ENCODE peak calls at places on chromosomes 7 and 10, in ten cellular contexts. One of them, this sample, is unnamed.

GRCh38 chr7:7662527-7662926 is 22.0 kb downstream of the UMAD1 start:
- DNase-seq in Right ventricle myocardium superior: no peak
- DNase-seq in choroid plexus epithelial cell: peak
- DNase-seq in 8988T: no peak
- DNase-seq in neural progenitor cell: peak
- DNase-seq in adrenal gland: no peak
- DNase-seq in bronchial epithelial cell: no peak
- DNase-seq in mucosa of gallbladder: no peak
- DNase-seq in dermis microvascular lymphatic vessel endothelial cell: no peak
- DNase-seq in T-helper 1 cell: no peak
- DNase-seq in this sample: no peak

GRCh38 chr7:25894002-25894901 is 257.7 kb upstream of the NFE2L3 start:
- DNase-seq in Right ventricle myocardium superior: no peak
- DNase-seq in choroid plexus epithelial cell: peak
- DNase-seq in 8988T: no peak
- DNase-seq in neural progenitor cell: peak
- DNase-seq in adrenal gland: peak
- DNase-seq in bronchial epithelial cell: peak
- DNase-seq in mucosa of gallbladder: no peak
- DNase-seq in dermis microvascular lymphatic vessel endothelial cell: no peak
- DNase-seq in T-helper 1 cell: no peak
- DNase-seq in this sample: peak

GRCh38 chr10:44935201-44935960 is 24.2 kb upstream of the RASSF4 start:
- DNase-seq in Right ventricle myocardium superior: peak
- DNase-seq in choroid plexus epithelial cell: peak
- DNase-seq in 8988T: no peak
- DNase-seq in neural progenitor cell: no peak
- DNase-seq in adrenal gland: peak
- DNase-seq in bronchial epithelial cell: peak
- DNase-seq in mucosa of gallbladder: peak
- DNase-seq in dermis microvascular lymphatic vessel endothelial cell: no peak
- DNase-seq in T-helper 1 cell: no peak
- DNase-seq in this sample: no peak

GRCh38 chr10:22453948-22454347 is 108.7 kb downstream of the SPAG6 start:
- DNase-seq in Right ventricle myocardium superior: no peak
- DNase-seq in choroid plexus epithelial cell: no peak
- DNase-seq in 8988T: no peak
- DNase-seq in neural progenitor cell: no peak
- DNase-seq in adrenal gland: no peak
- DNase-seq in bronchial epithelial cell: no peak
- DNase-seq in mucosa of gallbladder: no peak
- DNase-seq in dermis microvascular lymphatic vessel endothelial cell: no peak
- DNase-seq in T-helper 1 cell: no peak
- DNase-seq in this sample: no peak

GRCh38 chr10:42942279-42942932 is 134.5 kb upstream of the RET start:
- DNase-seq in Right ventricle myocardium superior: no peak
- DNase-seq in choroid plexus epithelial cell: no peak
- DNase-seq in 8988T: no peak
- DNase-seq in neural progenitor cell: no peak
- DNase-seq in adrenal gland: peak
- DNase-seq in bronchial epithelial cell: no peak
- DNase-seq in mucosa of gallbladder: peak
- DNase-seq in dermis microvascular lymphatic vessel endothelial cell: no peak
- DNase-seq in T-helper 1 cell: no peak
- DNase-seq in this sample: no peak

GRCh38 chr10:127485153-127485857 is 63.8 kb upstream of the NPS start:
- DNase-seq in Right ventricle myocardium superior: no peak
- DNase-seq in choroid plexus epithelial cell: peak
- DNase-seq in 8988T: no peak
- DNase-seq in neural progenitor cell: peak
- DNase-seq in adrenal gland: peak
- DNase-seq in bronchial epithelial cell: peak
- DNase-seq in mucosa of gallbladder: no peak
- DNase-seq in dermis microvascular lymphatic vessel endothelial cell: no peak
- DNase-seq in T-helper 1 cell: no peak
- DNase-seq in this sample: peak

GRCh38 chr10:103145860-103146466 is 47.1 kb downstream of the NT5C2 start:
- DNase-seq in Right ventricle myocardium superior: peak
- DNase-seq in choroid plexus epithelial cell: peak
- DNase-seq in 8988T: no peak
- DNase-seq in neural progenitor cell: no peak
- DNase-seq in adrenal gland: peak
- DNase-seq in bronchial epithelial cell: peak
- DNase-seq in mucosa of gallbladder: peak
- DNase-seq in dermis microvascular lymphatic vessel endothelial cell: peak
- DNase-seq in T-helper 1 cell: no peak
- DNase-seq in this sample: no peak

GRCh38 chr10:659710-660141 is 29.7 kb downstream of the DIP2C start:
- DNase-seq in Right ventricle myocardium superior: no peak
- DNase-seq in choroid plexus epithelial cell: peak
- DNase-seq in 8988T: no peak
- DNase-seq in neural progenitor cell: no peak
- DNase-seq in adrenal gland: no peak
- DNase-seq in bronchial epithelial cell: peak
- DNase-seq in mucosa of gallbladder: no peak
- DNase-seq in dermis microvascular lymphatic vessel endothelial cell: peak
- DNase-seq in T-helper 1 cell: no peak
- DNase-seq in this sample: no peak

GRCh38 chr10:132574783-132575319 is 37.3 kb downstream of the INPP5A start:
- DNase-seq in Right ventricle myocardium superior: peak
- DNase-seq in choroid plexus epithelial cell: peak
- DNase-seq in 8988T: no peak
- DNase-seq in neural progenitor cell: peak
- DNase-seq in adrenal gland: no peak
- DNase-seq in bronchial epithelial cell: no peak
- DNase-seq in mucosa of gallbladder: no peak
- DNase-seq in dermis microvascular lymphatic vessel endothelial cell: no peak
- DNase-seq in T-helper 1 cell: no peak
- DNase-seq in this sample: no peak

GRCh38 chr10:70634011-70634410 is 31.5 kb upstream of the PRF1 start:
- DNase-seq in Right ventricle myocardium superior: no peak
- DNase-seq in choroid plexus epithelial cell: no peak
- DNase-seq in 8988T: no peak
- DNase-seq in neural progenitor cell: no peak
- DNase-seq in adrenal gland: no peak
- DNase-seq in bronchial epithelial cell: peak
- DNase-seq in mucosa of gallbladder: no peak
- DNase-seq in dermis microvascular lymphatic vessel endothelial cell: no peak
- DNase-seq in T-helper 1 cell: no peak
- DNase-seq in this sample: no peak

GRCh38 chr7:158109364-158110033 is 478.1 kb downstream of the PTPRN2 start:
- DNase-seq in Right ventricle myocardium superior: no peak
- DNase-seq in choroid plexus epithelial cell: no peak
- DNase-seq in 8988T: no peak
- DNase-seq in neural progenitor cell: no peak
- DNase-seq in adrenal gland: peak
- DNase-seq in bronchial epithelial cell: peak
- DNase-seq in mucosa of gallbladder: no peak
- DNase-seq in dermis microvascular lymphatic vessel endothelial cell: no peak
- DNase-seq in T-helper 1 cell: no peak
- DNase-seq in this sample: no peak

GRCh38 chr10:14822879-14823755 is 14.7 kb downstream of the CDNF start:
- DNase-seq in Right ventricle myocardium superior: no peak
- DNase-seq in choroid plexus epithelial cell: peak
- DNase-seq in 8988T: no peak
- DNase-seq in neural progenitor cell: peak
- DNase-seq in adrenal gland: peak
- DNase-seq in bronchial epithelial cell: peak
- DNase-seq in mucosa of gallbladder: no peak
- DNase-seq in dermis microvascular lymphatic vessel endothelial cell: no peak
- DNase-seq in T-helper 1 cell: no peak
- DNase-seq in this sample: no peak

GRCh38 chr7:68562323-68562899 is 1035.9 kb upstream of the AUTS2 start:
- DNase-seq in Right ventricle myocardium superior: no peak
- DNase-seq in choroid plexus epithelial cell: peak
- DNase-seq in 8988T: no peak
- DNase-seq in neural progenitor cell: no peak
- DNase-seq in adrenal gland: no peak
- DNase-seq in bronchial epithelial cell: no peak
- DNase-seq in mucosa of gallbladder: no peak
- DNase-seq in dermis microvascular lymphatic vessel endothelial cell: no peak
- DNase-seq in T-helper 1 cell: no peak
- DNase-seq in this sample: no peak

GRCh38 chr7:40268836-40269235 is 134.0 kb downstream of the SUGCT start:
- DNase-seq in Right ventricle myocardium superior: no peak
- DNase-seq in choroid plexus epithelial cell: no peak
- DNase-seq in 8988T: no peak
- DNase-seq in neural progenitor cell: no peak
- DNase-seq in adrenal gland: no peak
- DNase-seq in bronchial epithelial cell: no peak
- DNase-seq in mucosa of gallbladder: no peak
- DNase-seq in dermis microvascular lymphatic vessel endothelial cell: no peak
- DNase-seq in T-helper 1 cell: no peak
- DNase-seq in this sample: no peak

GRCh38 chr10:112361951-112362770 is 11.8 kb upstream of the ACSL5 start:
- DNase-seq in Right ventricle myocardium superior: peak
- DNase-seq in choroid plexus epithelial cell: peak
- DNase-seq in 8988T: peak
- DNase-seq in neural progenitor cell: no peak
- DNase-seq in adrenal gland: peak
- DNase-seq in bronchial epithelial cell: peak
- DNase-seq in mucosa of gallbladder: peak
- DNase-seq in dermis microvascular lymphatic vessel endothelial cell: no peak
- DNase-seq in T-helper 1 cell: no peak
- DNase-seq in this sample: no peak

GRCh38 chr7:115682507-115682906 is 348.1 kb downstream of the TFEC start:
- DNase-seq in Right ventricle myocardium superior: no peak
- DNase-seq in choroid plexus epithelial cell: no peak
- DNase-seq in 8988T: no peak
- DNase-seq in neural progenitor cell: no peak
- DNase-seq in adrenal gland: no peak
- DNase-seq in bronchial epithelial cell: no peak
- DNase-seq in mucosa of gallbladder: no peak
- DNase-seq in dermis microvascular lymphatic vessel endothelial cell: no peak
- DNase-seq in T-helper 1 cell: no peak
- DNase-seq in this sample: no peak

GRCh38 chr10:127148933-127149220 is 47.5 kb downstream of the INSYN2A start:
- DNase-seq in Right ventricle myocardium superior: no peak
- DNase-seq in choroid plexus epithelial cell: peak
- DNase-seq in 8988T: no peak
- DNase-seq in neural progenitor cell: no peak
- DNase-seq in adrenal gland: no peak
- DNase-seq in bronchial epithelial cell: peak
- DNase-seq in mucosa of gallbladder: no peak
- DNase-seq in dermis microvascular lymphatic vessel endothelial cell: no peak
- DNase-seq in T-helper 1 cell: no peak
- DNase-seq in this sample: peak

GRCh38 chr10:105700327-105700726 is 1059.2 kb downstream of the SORCS3 start:
- DNase-seq in Right ventricle myocardium superior: no peak
- DNase-seq in choroid plexus epithelial cell: no peak
- DNase-seq in 8988T: no peak
- DNase-seq in neural progenitor cell: peak
- DNase-seq in adrenal gland: no peak
- DNase-seq in bronchial epithelial cell: no peak
- DNase-seq in mucosa of gallbladder: no peak
- DNase-seq in dermis microvascular lymphatic vessel endothelial cell: no peak
- DNase-seq in T-helper 1 cell: no peak
- DNase-seq in this sample: no peak

GRCh38 chr10:132173185-132173584 is 13.6 kb upstream of the DPYSL4 start:
- DNase-seq in Right ventricle myocardium superior: no peak
- DNase-seq in choroid plexus epithelial cell: no peak
- DNase-seq in 8988T: no peak
- DNase-seq in neural progenitor cell: no peak
- DNase-seq in adrenal gland: no peak
- DNase-seq in bronchial epithelial cell: no peak
- DNase-seq in mucosa of gallbladder: no peak
- DNase-seq in dermis microvascular lymphatic vessel endothelial cell: no peak
- DNase-seq in T-helper 1 cell: no peak
- DNase-seq in this sample: no peak

GRCh38 chr10:96794786-96795733 is 37.0 kb upstream of the LCOR start:
- DNase-seq in Right ventricle myocardium superior: no peak
- DNase-seq in choroid plexus epithelial cell: peak
- DNase-seq in 8988T: no peak
- DNase-seq in neural progenitor cell: peak
- DNase-seq in adrenal gland: no peak
- DNase-seq in bronchial epithelial cell: no peak
- DNase-seq in mucosa of gallbladder: no peak
- DNase-seq in dermis microvascular lymphatic vessel endothelial cell: no peak
- DNase-seq in T-helper 1 cell: no peak
- DNase-seq in this sample: no peak

GRCh38 chr7:6171532-6172330 is 100.7 kb downstream of the CYTH3 start:
- DNase-seq in Right ventricle myocardium superior: no peak
- DNase-seq in choroid plexus epithelial cell: no peak
- DNase-seq in 8988T: no peak
- DNase-seq in neural progenitor cell: peak
- DNase-seq in adrenal gland: no peak
- DNase-seq in bronchial epithelial cell: no peak
- DNase-seq in mucosa of gallbladder: no peak
- DNase-seq in dermis microvascular lymphatic vessel endothelial cell: no peak
- DNase-seq in T-helper 1 cell: no peak
- DNase-seq in this sample: no peak

GRCh38 chr7:151505836-151506468 is 13.7 kb downstream of the RHEB start:
- DNase-seq in Right ventricle myocardium superior: no peak
- DNase-seq in choroid plexus epithelial cell: no peak
- DNase-seq in 8988T: no peak
- DNase-seq in neural progenitor cell: no peak
- DNase-seq in adrenal gland: no peak
- DNase-seq in bronchial epithelial cell: peak
- DNase-seq in mucosa of gallbladder: no peak
- DNase-seq in dermis microvascular lymphatic vessel endothelial cell: no peak
- DNase-seq in T-helper 1 cell: no peak
- DNase-seq in this sample: no peak

GRCh38 chr7:150668472-150668911 is 17.0 kb upstream of the GIMAP2 start:
- DNase-seq in Right ventricle myocardium superior: no peak
- DNase-seq in choroid plexus epithelial cell: no peak
- DNase-seq in 8988T: no peak
- DNase-seq in neural progenitor cell: no peak
- DNase-seq in adrenal gland: no peak
- DNase-seq in bronchial epithelial cell: no peak
- DNase-seq in mucosa of gallbladder: no peak
- DNase-seq in dermis microvascular lymphatic vessel endothelial cell: no peak
- DNase-seq in T-helper 1 cell: no peak
- DNase-seq in this sample: no peak

GRCh38 chr7:37224746-37225145 is 223.9 kb downstream of the ELMO1 start:
- DNase-seq in Right ventricle myocardium superior: no peak
- DNase-seq in choroid plexus epithelial cell: no peak
- DNase-seq in 8988T: no peak
- DNase-seq in neural progenitor cell: no peak
- DNase-seq in adrenal gland: no peak
- DNase-seq in bronchial epithelial cell: no peak
- DNase-seq in mucosa of gallbladder: no peak
- DNase-seq in dermis microvascular lymphatic vessel endothelial cell: no peak
- DNase-seq in T-helper 1 cell: no peak
- DNase-seq in this sample: no peak

GRCh38 chr10:85864866-85865526 is 501.6 kb downstream of the GRID1 start:
- DNase-seq in Right ventricle myocardium superior: no peak
- DNase-seq in choroid plexus epithelial cell: no peak
- DNase-seq in 8988T: no peak
- DNase-seq in neural progenitor cell: no peak
- DNase-seq in adrenal gland: no peak
- DNase-seq in bronchial epithelial cell: no peak
- DNase-seq in mucosa of gallbladder: no peak
- DNase-seq in dermis microvascular lymphatic vessel endothelial cell: no peak
- DNase-seq in T-helper 1 cell: no peak
- DNase-seq in this sample: no peak

GRCh38 chr10:73218466-73219191 is 28.4 kb downstream of the DNAJC9 start:
- DNase-seq in Right ventricle myocardium superior: no peak
- DNase-seq in choroid plexus epithelial cell: peak
- DNase-seq in 8988T: no peak
- DNase-seq in neural progenitor cell: peak
- DNase-seq in adrenal gland: no peak
- DNase-seq in bronchial epithelial cell: peak
- DNase-seq in mucosa of gallbladder: no peak
- DNase-seq in dermis microvascular lymphatic vessel endothelial cell: peak
- DNase-seq in T-helper 1 cell: no peak
- DNase-seq in this sample: no peak

GRCh38 chr7:85001493-85002345 is 185.1 kb downstream of the SEMA3D start:
- DNase-seq in Right ventricle myocardium superior: no peak
- DNase-seq in choroid plexus epithelial cell: peak
- DNase-seq in 8988T: no peak
- DNase-seq in neural progenitor cell: no peak
- DNase-seq in adrenal gland: no peak
- DNase-seq in bronchial epithelial cell: no peak
- DNase-seq in mucosa of gallbladder: no peak
- DNase-seq in dermis microvascular lymphatic vessel endothelial cell: peak
- DNase-seq in T-helper 1 cell: no peak
- DNase-seq in this sample: no peak

GRCh38 chr10:62960416-62960815 is 144.2 kb upstream of the EGR2 start:
- DNase-seq in Right ventricle myocardium superior: no peak
- DNase-seq in choroid plexus epithelial cell: peak
- DNase-seq in 8988T: no peak
- DNase-seq in neural progenitor cell: no peak
- DNase-seq in adrenal gland: no peak
- DNase-seq in bronchial epithelial cell: no peak
- DNase-seq in mucosa of gallbladder: no peak
- DNase-seq in dermis microvascular lymphatic vessel endothelial cell: no peak
- DNase-seq in T-helper 1 cell: no peak
- DNase-seq in this sample: no peak